ENCODE peak calls at places on chromosomes 11 and 22, in six cellular contexts. F, Q, A, L, J and T are unnamed samples.

GRCh38 chr11:35343033-35343598 is 76.2 kb downstream of the SLC1A2 start:
- DNase-seq in F (no peak), Q (no peak), A (no peak), L (no peak), J (no peak), T (no peak)

GRCh38 chr11:3855808-3856491 is 486 bp downstream of the STIM1 start:
- DNase-seq in F (no peak), Q (no peak), A (peak; percentile 58), L (no peak), J (peak; percentile 23), T (no peak)

GRCh38 chr11:90218606-90219005 is 4.2 kb downstream of the CHORDC1 start:
- DNase-seq in F (no peak), Q (no peak), A (peak; percentile 63), L (no peak), J (no peak), T (no peak)

GRCh38 chr11:8833568-8834275 is 77.3 kb upstream of the AKIP1 start:
- DNase-seq in F (peak; percentile 62), Q (peak; percentile 49), A (peak; percentile 28), L (peak; percentile 74), J (no peak), T (peak; percentile 55)

GRCh38 chr11:79025097-79025496 is 415.7 kb downstream of the TENM4 start:
- DNase-seq in F (no peak), Q (no peak), A (no peak), L (no peak), J (no peak), T (no peak)

GRCh38 chr11:112553340-112553739 is 292.7 kb upstream of the PLET1 start:
- DNase-seq in F (no peak), Q (no peak), A (no peak), L (no peak), J (no peak), T (no peak)

GRCh38 chr11:86743223-86744118 is 56.9 kb upstream of the PRSS23 start:
- DNase-seq in F (peak; percentile 99), Q (peak; percentile 100), A (no peak), L (peak; percentile 99), J (peak; percentile 95), T (peak; percentile 98)

GRCh38 chr22:50535113-50535512 is 5.3 kb upstream of the TYMP start:
- DNase-seq in F (no peak), Q (no peak), A (no peak), L (no peak), J (no peak), T (no peak)

GRCh38 chr11:1504581-1505290 is 18.2 kb upstream of the MOB2 start:
- DNase-seq in F (no peak), Q (no peak), A (no peak), L (no peak), J (no peak), T (no peak)

GRCh38 chr11:33040127-33040861 is 922 bp downstream of the TCP11L1 start:
- DNase-seq in F (no peak), Q (peak; percentile 48), A (peak; percentile 22), L (peak; percentile 44), J (peak; percentile 15), T (peak; percentile 13)

GRCh38 chr11:3859373-3859881 is 4.0 kb downstream of the STIM1 start:
- DNase-seq in F (no peak), Q (no peak), A (peak; percentile 42), L (no peak), J (no peak), T (no peak)

GRCh38 chr11:113147249-113147648 is 167.1 kb upstream of the TTC12 start:
- DNase-seq in F (no peak), Q (no peak), A (peak; percentile 44), L (no peak), J (no peak), T (no peak)

GRCh38 chr11:89540826-89541225 is 49.7 kb upstream of the NOX4 start:
- DNase-seq in F (no peak), Q (no peak), A (no peak), L (no peak), J (no peak), T (no peak)

GRCh38 chr11:8720868-8721739 is 38.5 kb downstream of the RPL27A start:
- DNase-seq in F (no peak), Q (no peak), A (peak; percentile 41), L (no peak), J (peak; percentile 92), T (no peak)

GRCh38 chr11:134313821-134314607 is 17.8 kb upstream of the GLB1L2 start:
- DNase-seq in F (no peak), Q (no peak), A (no peak), L (no peak), J (no peak), T (no peak)

GRCh38 chr11:72524711-72525110 is 90.4 kb upstream of the CLPB start:
- DNase-seq in F (no peak), Q (peak; percentile 59), A (no peak), L (peak; percentile 27), J (peak; percentile 50), T (peak; percentile 59)

GRCh38 chr22:25853902-25854301 is 111.9 kb downstream of the MYO18B start:
- DNase-seq in F (no peak), Q (no peak), A (peak; percentile 29), L (no peak), J (peak; percentile 1), T (no peak)

GRCh38 chr11:71307811-71308645 is 55.7 kb upstream of the SHANK2 start:
- DNase-seq in F (no peak), Q (no peak), A (no peak), L (no peak), J (peak; percentile 58), T (no peak)

GRCh38 chr11:108340958-108341357 is 118.1 kb downstream of the ATM start:
- DNase-seq in F (no peak), Q (no peak), A (peak; percentile 37), L (no peak), J (peak; percentile 95), T (no peak)

GRCh38 chr22:40512426-40513136 is 123.9 kb downstream of the MRTFA start:
- DNase-seq in F (peak; percentile 96), Q (peak; percentile 100), A (no peak), L (peak; percentile 99), J (peak; percentile 75), T (peak; percentile 97)

GRCh38 chr11:99432677-99433076 is 411.9 kb downstream of the CNTN5 start:
- DNase-seq in F (no peak), Q (no peak), A (no peak), L (no peak), J (no peak), T (no peak)

GRCh38 chr11:74650498-74650897 is 58.1 kb downstream of the POLD3 start:
- DNase-seq in F (peak; percentile 33), Q (peak; percentile 96), A (no peak), L (peak; percentile 100), J (no peak), T (no peak)

GRCh38 chr22:20654343-20655208 is 119.3 kb upstream of the SERPIND1 start:
- DNase-seq in F (no peak), Q (no peak), A (no peak), L (no peak), J (no peak), T (no peak)

GRCh38 chr22:17097062-17097461 is 12.3 kb downstream of the IL17RA start:
- DNase-seq in F (no peak), Q (no peak), A (no peak), L (no peak), J (no peak), T (no peak)

GRCh38 chr22:17093081-17093480 is 8.3 kb downstream of the IL17RA start:
- DNase-seq in F (no peak), Q (no peak), A (no peak), L (no peak), J (no peak), T (no peak)

GRCh38 chr22:17096095-17096494 is 11.3 kb downstream of the IL17RA start:
- DNase-seq in F (no peak), Q (no peak), A (no peak), L (no peak), J (no peak), T (no peak)

GRCh38 chr22:17097701-17098100 is 12.9 kb downstream of the IL17RA start:
- DNase-seq in F (no peak), Q (no peak), A (no peak), L (no peak), J (no peak), T (no peak)

DNA sequence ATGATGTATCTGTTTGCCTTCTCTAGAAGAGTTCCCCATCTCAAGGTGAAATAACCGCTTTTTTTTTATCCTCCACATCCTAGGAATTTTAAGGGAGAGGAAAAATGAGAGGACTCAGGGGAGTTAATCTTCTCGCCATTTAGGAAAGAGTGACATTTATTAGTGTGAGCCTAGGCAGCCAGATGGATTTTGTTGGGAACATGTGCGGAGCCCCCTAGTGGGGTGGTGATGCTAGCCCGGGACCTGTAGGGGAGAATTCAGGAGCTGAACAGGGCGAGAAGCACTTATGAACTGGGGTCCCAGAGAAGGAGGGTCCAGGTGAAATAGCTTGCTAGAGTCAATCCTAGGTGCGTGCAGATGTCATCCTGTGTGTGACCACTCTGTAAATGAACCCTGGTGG is 10.7 kb downstream of the IL17RA start:
- DNase-seq in F (no peak), Q (no peak), A (peak; percentile 76), L (no peak), J (no peak), T (no peak)
- TF ChIP-seq CTCF in F (peak; percentile 63), Q (peak; percentile 23), A (peak; percentile 72), L (peak; percentile 27), J (peak; percentile 40), T (peak; percentile 61)

GRCh38 chr11:65013130-65013691 is 749 bp upstream of the ARL2 start:
- DNase-seq in F (peak; percentile 87), Q (peak; percentile 82), A (peak; percentile 94), L (peak; percentile 82), J (peak; percentile 92), T (peak; percentile 80)
- TF ChIP-seq CTCF in F (peak; percentile 88), Q (peak; percentile 72), A (no peak), L (peak; percentile 87), J (peak; percentile 80), T (peak; percentile 79)

DNA sequence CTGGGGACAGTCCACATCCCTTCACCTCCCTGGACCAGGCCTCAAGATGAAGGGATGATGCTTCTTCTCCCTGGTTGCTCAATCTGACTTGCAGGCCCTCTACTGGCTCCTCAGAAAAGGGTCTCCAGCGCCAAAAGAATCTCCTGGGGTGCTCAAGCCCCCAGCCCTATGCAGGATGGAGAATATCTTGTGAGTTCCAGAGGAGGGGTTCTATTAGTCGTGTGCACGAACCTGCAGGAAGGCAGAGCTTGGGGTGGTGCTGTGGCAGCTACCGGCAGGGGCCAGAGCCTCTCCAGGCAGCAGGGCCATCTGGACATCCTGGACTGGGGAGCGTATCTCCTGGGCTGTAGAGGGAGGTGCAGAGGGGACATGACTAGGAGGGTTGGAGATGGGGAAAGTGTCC is 1339.5 kb downstream of the BRD1 start:
- DNase-seq in F (no peak), Q (no peak), A (no peak), L (no peak), J (no peak), T (no peak)
- TF ChIP-seq CTCF in F (peak; percentile 7), Q (no peak), A (no peak), L (no peak), J (no peak), T (no peak)

GRCh38 chr11:309558-309855 is 1.9 kb downstream of the IFITM2 start:
- DNase-seq in F (no peak), Q (no peak), A (no peak), L (no peak), J (no peak), T (no peak)

GRCh38 chr11:304915-305833 is 2.4 kb upstream of the IFITM2 start:
- DNase-seq in F (peak; percentile 81), Q (peak; percentile 81), A (peak; percentile 94), L (peak; percentile 79), J (peak; percentile 66), T (peak; percentile 63)

GRCh38 chr11:304061-304506 is 3.5 kb upstream of the IFITM2 start:
- DNase-seq in F (no peak), Q (no peak), A (no peak), L (no peak), J (no peak), T (no peak)

GRCh38 chr11:305834-306211 is 1.8 kb upstream of the IFITM2 start:
- DNase-seq in F (no peak), Q (no peak), A (no peak), L (no peak), J (no peak), T (no peak)

GRCh38 chr11:306645-307371 is 808 bp upstream of the IFITM2 start:
- DNase-seq in F (no peak), Q (no peak), A (no peak), L (no peak), J (no peak), T (no peak)
- TF ChIP-seq CTCF in F (no peak), Q (no peak), A (no peak), L (no peak), J (no peak), T (no peak)